ENCODE peak calls at places on chromosomes 11 and 22, in eight cellular contexts. J, S, W, B, T, D, L and H are unnamed samples.

GRCh38 chr11:75313457-75314272 is 37.8 kb downstream of the ARRB1 start:
- DNase-seq in J (peak; percentile 43), S (peak; percentile 80), W (no peak), B (no peak), T (peak; percentile 77), D (peak; percentile 57), L (no peak), H (peak; percentile 47)

GRCh38 chr11:19512621-19513020 is 200.0 kb upstream of the NAV2 start:
- DNase-seq in J (no peak), S (no peak), W (no peak), B (no peak), T (no peak), D (no peak), L (no peak), H (no peak)

GRCh38 chr11:11982975-11983374 is 25.5 kb downstream of the DKK3 start:
- DNase-seq in J (no peak), S (no peak), W (no peak), B (no peak), T (no peak), D (no peak), L (no peak), H (peak; percentile 51)

GRCh38 chr11:117191680-117192400 is 7.3 kb upstream of the TAGLN start:
- DNase-seq in J (no peak), S (peak; percentile 28), W (no peak), B (no peak), T (peak; percentile 43), D (no peak), L (no peak), H (no peak)

GRCh38 chr11:86606270-86606848 is 66.1 kb downstream of the ME3 start:
- DNase-seq in J (no peak), S (no peak), W (no peak), B (no peak), T (no peak), D (no peak), L (no peak), H (no peak)

GRCh38 chr11:78189851-78190250 is 1.1 kb downstream of the USP35 start:
- DNase-seq in J (peak; percentile 33), S (no peak), W (no peak), B (no peak), T (no peak), D (no peak), L (no peak), H (no peak)

GRCh38 chr11:110565344-110565684 is 135.6 kb downstream of the FDX1 start:
- DNase-seq in J (no peak), S (no peak), W (no peak), B (no peak), T (no peak), D (no peak), L (no peak), H (no peak)

GRCh38 chr11:133579165-133580031 is 47.1 kb upstream of the OPCML start:
- DNase-seq in J (peak; percentile 63), S (no peak), W (no peak), B (no peak), T (no peak), D (no peak), L (no peak), H (no peak)

GRCh38 chr11:133945087-133945974 is 11.4 kb downstream of the IGSF9B start:
- DNase-seq in J (no peak), S (no peak), W (no peak), B (no peak), T (no peak), D (no peak), L (peak; percentile 71), H (no peak)

GRCh38 chr11:124233376-124233775 is 7.5 kb upstream of the OR8G1 start:
- DNase-seq in J (no peak), S (no peak), W (no peak), B (no peak), T (no peak), D (no peak), L (no peak), H (no peak)

GRCh38 chr11:114057147-114057546 is 2.4 kb upstream of the ZBTB16 start:
- DNase-seq in J (no peak), S (no peak), W (no peak), B (no peak), T (peak; percentile 56), D (no peak), L (no peak), H (no peak)

GRCh38 chr11:1258401-1259075 is 35.7 kb downstream of the MUC5B start:
- DNase-seq in J (peak; percentile 66), S (no peak), W (no peak), B (no peak), T (no peak), D (no peak), L (no peak), H (no peak)

DNA sequence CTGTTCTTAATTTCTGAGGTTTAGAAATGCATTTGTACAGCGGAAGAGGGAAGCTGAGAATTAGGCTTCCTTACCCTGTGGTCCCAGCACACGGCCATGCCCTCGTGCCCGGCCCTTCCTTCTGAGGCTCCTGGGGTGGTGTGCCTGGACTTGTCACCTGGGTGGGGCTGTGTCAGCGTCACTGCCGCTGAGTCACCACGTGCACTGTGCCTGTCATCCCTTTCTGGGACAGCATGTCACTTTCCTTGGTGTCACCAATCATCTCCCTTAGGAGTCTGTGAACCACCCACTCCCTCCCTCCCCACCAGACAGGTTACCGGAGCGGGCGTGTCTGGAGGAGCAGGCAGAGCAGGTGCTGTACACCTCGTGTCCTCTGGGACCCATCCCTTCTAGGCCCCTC is 367.5 kb downstream of the TBC1D22A start:
- DNase-seq in J (peak; percentile 45), S (no peak), W (no peak), B (no peak), T (peak; percentile 49), D (no peak), L (no peak), H (no peak)
- H3K4me3 ChIP-seq in J (no peak overlapping the region), S (no peak overlapping the region), W (no peak overlapping the region), B (no peak overlapping the region), T (no peak overlapping the region), D (no peak overlapping the region), L (no peak overlapping the region), H (no peak overlapping the region)

GRCh38 chr11:45332486-45332934 is 46.4 kb upstream of the SYT13 start:
- DNase-seq in J (no peak), S (no peak), W (no peak), B (no peak), T (no peak), D (no peak), L (peak; percentile 23), H (no peak)

GRCh38 chr11:45334410-45334809 is 48.3 kb upstream of the SYT13 start:
- DNase-seq in J (no peak), S (no peak), W (no peak), B (no peak), T (no peak), D (no peak), L (no peak), H (no peak)

GRCh38 chr11:45333506-45333971 is 47.4 kb upstream of the SYT13 start:
- DNase-seq in J (no peak), S (no peak), W (no peak), B (no peak), T (no peak), D (peak; percentile 11), L (no peak), H (no peak)

GRCh38 chr11:45331839-45332485 is 45.8 kb upstream of the SYT13 start:
- DNase-seq in J (no peak), S (no peak), W (no peak), B (no peak), T (no peak), D (no peak), L (no peak), H (no peak)

GRCh38 chr11:45333023-45333422 is 46.9 kb upstream of the SYT13 start:
- DNase-seq in J (no peak), S (no peak), W (no peak), B (no peak), T (no peak), D (no peak), L (no peak), H (no peak)
- H3K4me3 ChIP-seq in J (no peak overlapping the region), S (peak overlapping the region; percentile 39), W (no peak overlapping the region), B (no peak overlapping the region), T (peak overlapping the region; percentile 24), D (no peak overlapping the region), L (no peak overlapping the region), H (no peak overlapping the region)

GRCh38 chr22:21054714-21055563 is 9.2 kb downstream of the LRRC74B start:
- DNase-seq in J (no peak), S (no peak), W (no peak), B (no peak), T (no peak), D (no peak), L (no peak), H (no peak)

GRCh38 chr22:21055880-21056319 is 10.2 kb downstream of the LRRC74B start:
- DNase-seq in J (no peak), S (no peak), W (no peak), B (no peak), T (no peak), D (no peak), L (no peak), H (no peak)

GRCh38 chr22:21054046-21054713 is 8.4 kb downstream of the LRRC74B start:
- DNase-seq in J (no peak), S (no peak), W (no peak), B (no peak), T (no peak), D (no peak), L (no peak), H (no peak)

GRCh38 chr22:21052715-21053459 is 7.1 kb downstream of the LRRC74B start:
- DNase-seq in J (no peak), S (no peak), W (no peak), B (no peak), T (no peak), D (no peak), L (no peak), H (no peak)

DNA sequence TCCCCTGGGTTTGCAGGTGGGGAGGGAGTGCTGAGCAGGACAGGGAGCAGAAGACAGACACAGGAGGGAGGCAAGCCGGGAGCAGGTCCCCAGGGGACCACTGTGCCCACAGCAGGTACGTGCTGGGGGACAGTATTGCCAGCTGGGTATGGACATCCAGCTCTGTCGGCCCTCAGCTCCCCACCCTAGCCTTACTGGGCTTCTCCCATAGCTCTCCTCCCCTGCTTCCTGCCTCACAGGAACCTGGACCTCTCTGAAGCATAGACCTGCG is 9.8 kb downstream of the LRRC74B start:
- DNase-seq in J (no peak), S (no peak), W (no peak), B (no peak), T (no peak), D (no peak), L (no peak), H (no peak)
- H3K4me3 ChIP-seq in J (no peak overlapping the region), S (no peak overlapping the region), W (no peak overlapping the region), B (no peak overlapping the region), T (no peak overlapping the region), D (no peak overlapping the region), L (no peak overlapping the region), H (no peak overlapping the region)

GRCh38 chr22:47335958-47336357 is 573.5 kb downstream of the TBC1D22A start:
- DNase-seq in J (no peak), S (no peak), W (no peak), B (no peak), T (no peak), D (no peak), L (no peak), H (no peak)

GRCh38 chr22:47334596-47334995 is 572.1 kb downstream of the TBC1D22A start:
- DNase-seq in J (no peak), S (no peak), W (no peak), B (no peak), T (no peak), D (no peak), L (no peak), H (no peak)

GRCh38 chr22:47335460-47335859 is 573.0 kb downstream of the TBC1D22A start:
- DNase-seq in J (no peak), S (no peak), W (no peak), B (no peak), T (no peak), D (no peak), L (no peak), H (no peak)

GRCh38 chr22:47333625-47334024 is 571.2 kb downstream of the TBC1D22A start:
- DNase-seq in J (no peak), S (no peak), W (peak; percentile 48), B (no peak), T (no peak), D (peak; percentile 42), L (no peak), H (no peak)

GRCh38 chr22:47337161-47337621 is 574.7 kb downstream of the TBC1D22A start:
- DNase-seq in J (no peak), S (no peak), W (peak; percentile 42), B (no peak), T (no peak), D (peak; percentile 39), L (no peak), H (peak; percentile 32)
- H3K4me3 ChIP-seq in J (no peak overlapping the region), S (no peak overlapping the region), W (peak overlapping the region; percentile 39), B (no peak overlapping the region), T (no peak overlapping the region), D (no peak overlapping the region), L (no peak overlapping the region), H (no peak overlapping the region)